ENCODE peak calls at places on chromosomes 1 and 21, in five cellular contexts. One of them, this sample, is unnamed.
A peak's percentile ranks its signal among the peaks of the same experiment; 100 is the strongest.

GRCh38 chr1:185835191-185835590 is 101.0 kb downstream of the HMCN1 start:
- DNase-seq in activated CD4-positive, alpha-beta memory T cell treated with anti-CD3 and anti-CD28 coated beads for 36 hours: no peak
- DNase-seq in uterus: no peak
- DNase-seq in nucleus accumbens: no peak
- DNase-seq in COR-L47: no peak
- DNase-seq in this sample: no peak

GRCh38 chr1:20604678-20605077 is 15.8 kb downstream of the CDA start:
- DNase-seq in activated CD4-positive, alpha-beta memory T cell treated with anti-CD3 and anti-CD28 coated beads for 36 hours: no peak
- DNase-seq in uterus: no peak
- DNase-seq in nucleus accumbens: no peak
- DNase-seq in COR-L47: no peak
- DNase-seq in this sample: no peak

GRCh38 chr1:156086256-156086662 is 4.0 kb upstream of the MEX3A start:
- DNase-seq in activated CD4-positive, alpha-beta memory T cell treated with anti-CD3 and anti-CD28 coated beads for 36 hours: no peak
- DNase-seq in uterus: no peak
- DNase-seq in nucleus accumbens: no peak
- DNase-seq in COR-L47: no peak
- DNase-seq in this sample: no peak

GRCh38 chr1:32817815-32818786 is 648 bp downstream of the S100PBP start:
- DNase-seq in activated CD4-positive, alpha-beta memory T cell treated with anti-CD3 and anti-CD28 coated beads for 36 hours: peak; percentile 46
- DNase-seq in uterus: peak; percentile 69
- DNase-seq in nucleus accumbens: no peak
- DNase-seq in COR-L47: peak; percentile 58
- DNase-seq in this sample: no peak

GRCh38 chr1:113021430-113022085 is 51.4 kb upstream of the LRIG2 start:
- DNase-seq in activated CD4-positive, alpha-beta memory T cell treated with anti-CD3 and anti-CD28 coated beads for 36 hours: no peak
- DNase-seq in uterus: peak; percentile 27
- DNase-seq in nucleus accumbens: no peak
- DNase-seq in COR-L47: peak; percentile 72
- DNase-seq in this sample: peak; percentile 12

GRCh38 chr1:200512191-200512590 is 102.4 kb upstream of the ZNF281 start:
- DNase-seq in activated CD4-positive, alpha-beta memory T cell treated with anti-CD3 and anti-CD28 coated beads for 36 hours: no peak
- DNase-seq in uterus: no peak
- DNase-seq in nucleus accumbens: peak; percentile 9
- DNase-seq in COR-L47: no peak
- DNase-seq in this sample: no peak

GRCh38 chr1:39063775-39064174 is 37.6 kb downstream of the NDUFS5 start:
- DNase-seq in activated CD4-positive, alpha-beta memory T cell treated with anti-CD3 and anti-CD28 coated beads for 36 hours: no peak
- DNase-seq in uterus: no peak
- DNase-seq in nucleus accumbens: no peak
- DNase-seq in COR-L47: no peak
- DNase-seq in this sample: no peak

GRCh38 chr1:227766015-227766634 is 30.9 kb downstream of the SNAP47 start:
- DNase-seq in activated CD4-positive, alpha-beta memory T cell treated with anti-CD3 and anti-CD28 coated beads for 36 hours: peak; percentile 90
- DNase-seq in uterus: no peak
- DNase-seq in nucleus accumbens: no peak
- DNase-seq in COR-L47: peak; percentile 95
- DNase-seq in this sample: no peak

GRCh38 chr21:44919913-44920693 is 596 bp downstream of the ITGB2 start:
- DNase-seq in activated CD4-positive, alpha-beta memory T cell treated with anti-CD3 and anti-CD28 coated beads for 36 hours: peak; percentile 45
- DNase-seq in uterus: no peak
- DNase-seq in nucleus accumbens: no peak
- DNase-seq in COR-L47: no peak
- DNase-seq in this sample: no peak

GRCh38 chr1:45097944-45098343 is 85.9 kb downstream of the UROD start:
- DNase-seq in activated CD4-positive, alpha-beta memory T cell treated with anti-CD3 and anti-CD28 coated beads for 36 hours: no peak
- DNase-seq in uterus: no peak
- DNase-seq in nucleus accumbens: no peak
- DNase-seq in COR-L47: no peak
- DNase-seq in this sample: no peak

GRCh38 chr1:204011426-204011825 is 61.5 kb upstream of the SOX13 start:
- DNase-seq in activated CD4-positive, alpha-beta memory T cell treated with anti-CD3 and anti-CD28 coated beads for 36 hours: no peak
- DNase-seq in uterus: no peak
- DNase-seq in nucleus accumbens: no peak
- DNase-seq in COR-L47: no peak
- DNase-seq in this sample: no peak

GRCh38 chr1:27660300-27660837 is 11.6 kb downstream of the IFI6 start:
- DNase-seq in activated CD4-positive, alpha-beta memory T cell treated with anti-CD3 and anti-CD28 coated beads for 36 hours: peak; percentile 42
- DNase-seq in uterus: no peak
- DNase-seq in nucleus accumbens: no peak
- DNase-seq in COR-L47: no peak
- DNase-seq in this sample: no peak

GRCh38 chr1:212968385-212968863 is 18.1 kb downstream of the VASH2 start:
- DNase-seq in activated CD4-positive, alpha-beta memory T cell treated with anti-CD3 and anti-CD28 coated beads for 36 hours: no peak
- DNase-seq in uterus: no peak
- DNase-seq in nucleus accumbens: no peak
- DNase-seq in COR-L47: no peak
- DNase-seq in this sample: no peak

GRCh38 chr1:17520041-17520440 is 19.5 kb upstream of the ARHGEF10L start:
- DNase-seq in activated CD4-positive, alpha-beta memory T cell treated with anti-CD3 and anti-CD28 coated beads for 36 hours: no peak
- DNase-seq in uterus: no peak
- DNase-seq in nucleus accumbens: no peak
- DNase-seq in COR-L47: no peak
- DNase-seq in this sample: no peak

This sample was measured in BJ.